ENCODE peak calls at places on chromosomes 4 and X, in eight cellular contexts. One of them, this sample, is unnamed.

GRCh38 chr4:955931-956381 is 17.4 kb downstream of the DGKQ start:
- DNase-seq in HCT116: no peak
- DNase-seq in MM.1S: no peak
- DNase-seq in fibroblast of villous mesenchyme: no peak
- DNase-seq in astrocyte of the spinal cord: no peak
- DNase-seq in neural crest cell: no peak
- DNase-seq in fibroblast of lung: no peak
- DNase-seq in colonic mucosa: no peak
- DNase-seq in this sample: no peak

GRCh38 chr4:77821775-77822174 is 2.6 kb upstream of the CNOT6L start:
- DNase-seq in HCT116: no peak
- DNase-seq in MM.1S: peak
- DNase-seq in fibroblast of villous mesenchyme: no peak
- DNase-seq in astrocyte of the spinal cord: no peak
- DNase-seq in neural crest cell: no peak
- DNase-seq in fibroblast of lung: no peak
- DNase-seq in colonic mucosa: no peak
- DNase-seq in this sample: no peak

GRCh38 chr4:52861879-52862604 is at the start of gene RASL11B:
- DNase-seq in HCT116: peak
- DNase-seq in MM.1S: peak
- DNase-seq in fibroblast of villous mesenchyme: peak
- DNase-seq in astrocyte of the spinal cord: peak
- DNase-seq in neural crest cell: peak
- DNase-seq in fibroblast of lung: peak
- DNase-seq in colonic mucosa: peak
- DNase-seq in this sample: no peak

GRCh38 chr4:169571435-169571834 is 40.9 kb downstream of the NEK1 start:
- DNase-seq in HCT116: no peak
- DNase-seq in MM.1S: no peak
- DNase-seq in fibroblast of villous mesenchyme: no peak
- DNase-seq in astrocyte of the spinal cord: no peak
- DNase-seq in neural crest cell: no peak
- DNase-seq in fibroblast of lung: no peak
- DNase-seq in colonic mucosa: no peak
- DNase-seq in this sample: no peak

GRCh38 chrX:139200793-139201192 is 329.7 kb upstream of the F9 start:
- DNase-seq in HCT116: no peak
- DNase-seq in MM.1S: no peak
- DNase-seq in fibroblast of villous mesenchyme: peak
- DNase-seq in astrocyte of the spinal cord: peak
- DNase-seq in neural crest cell: no peak
- DNase-seq in fibroblast of lung: peak
- DNase-seq in colonic mucosa: no peak
- DNase-seq in this sample: no peak

GRCh38 chr4:6963139-6963611 is 53.5 kb downstream of the TBC1D14 start:
- DNase-seq in HCT116: no peak
- DNase-seq in MM.1S: no peak
- DNase-seq in fibroblast of villous mesenchyme: peak
- DNase-seq in astrocyte of the spinal cord: no peak
- DNase-seq in neural crest cell: no peak
- DNase-seq in fibroblast of lung: peak
- DNase-seq in colonic mucosa: no peak
- DNase-seq in this sample: no peak

GRCh38 chrX:2425281-2426071 is 75.3 kb downstream of the DHRSX start:
- DNase-seq in HCT116: no peak
- DNase-seq in MM.1S: no peak
- DNase-seq in fibroblast of villous mesenchyme: no peak
- DNase-seq in astrocyte of the spinal cord: no peak
- DNase-seq in neural crest cell: no peak
- DNase-seq in fibroblast of lung: no peak
- DNase-seq in colonic mucosa: no peak
- DNase-seq in this sample: no peak

GRCh38 chr4:127586922-127587571 is 45.7 kb upstream of the INTU start:
- DNase-seq in HCT116: peak
- DNase-seq in MM.1S: peak
- DNase-seq in fibroblast of villous mesenchyme: peak
- DNase-seq in astrocyte of the spinal cord: peak
- DNase-seq in neural crest cell: no peak
- DNase-seq in fibroblast of lung: peak
- DNase-seq in colonic mucosa: no peak
- DNase-seq in this sample: no peak

GRCh38 chr4:127609484-127609883 is 23.3 kb upstream of the INTU start:
- DNase-seq in HCT116: no peak
- DNase-seq in MM.1S: no peak
- DNase-seq in fibroblast of villous mesenchyme: no peak
- DNase-seq in astrocyte of the spinal cord: no peak
- DNase-seq in neural crest cell: no peak
- DNase-seq in fibroblast of lung: no peak
- DNase-seq in colonic mucosa: no peak
- DNase-seq in this sample: no peak

GRCh38 chr4:8860892-8861575 is 10.6 kb downstream of the HMX1 start:
- DNase-seq in HCT116: no peak
- DNase-seq in MM.1S: no peak
- DNase-seq in fibroblast of villous mesenchyme: no peak
- DNase-seq in astrocyte of the spinal cord: no peak
- DNase-seq in neural crest cell: no peak
- DNase-seq in fibroblast of lung: no peak
- DNase-seq in colonic mucosa: no peak
- DNase-seq in this sample: no peak

GRCh38 chr4:1194028-1194900 is 21.9 kb upstream of the SPON2 start:
- DNase-seq in HCT116: no peak
- DNase-seq in MM.1S: no peak
- DNase-seq in fibroblast of villous mesenchyme: peak
- DNase-seq in astrocyte of the spinal cord: peak
- DNase-seq in neural crest cell: no peak
- DNase-seq in fibroblast of lung: peak
- DNase-seq in colonic mucosa: peak
- DNase-seq in this sample: no peak

GRCh38 chrX:92247076-92247475 is 467.9 kb downstream of the PCDH11X start:
- DNase-seq in HCT116: no peak
- DNase-seq in MM.1S: no peak
- DNase-seq in fibroblast of villous mesenchyme: no peak
- DNase-seq in astrocyte of the spinal cord: peak
- DNase-seq in neural crest cell: no peak
- DNase-seq in fibroblast of lung: peak
- DNase-seq in colonic mucosa: no peak
- DNase-seq in this sample: no peak

GRCh38 chr4:144967161-144967560 is 130.8 kb downstream of the ANAPC10 start:
- DNase-seq in HCT116: no peak
- DNase-seq in MM.1S: peak
- DNase-seq in fibroblast of villous mesenchyme: no peak
- DNase-seq in astrocyte of the spinal cord: no peak
- DNase-seq in neural crest cell: no peak
- DNase-seq in fibroblast of lung: no peak
- DNase-seq in colonic mucosa: no peak
- DNase-seq in this sample: peak

GRCh38 chr4:122889726-122890125 is 32.7 kb downstream of the NUDT6 start:
- DNase-seq in HCT116: no peak
- DNase-seq in MM.1S: no peak
- DNase-seq in fibroblast of villous mesenchyme: no peak
- DNase-seq in astrocyte of the spinal cord: no peak
- DNase-seq in neural crest cell: no peak
- DNase-seq in fibroblast of lung: no peak
- DNase-seq in colonic mucosa: no peak
- DNase-seq in this sample: no peak

GRCh38 chr4:32841217-32841616 is 2121.0 kb downstream of the PCDH7 start:
- DNase-seq in HCT116: no peak
- DNase-seq in MM.1S: no peak
- DNase-seq in fibroblast of villous mesenchyme: no peak
- DNase-seq in astrocyte of the spinal cord: no peak
- DNase-seq in neural crest cell: no peak
- DNase-seq in fibroblast of lung: no peak
- DNase-seq in colonic mucosa: no peak
- DNase-seq in this sample: no peak

GRCh38 chrX:41429592-41429991 is 17.6 kb upstream of the NYX start:
- DNase-seq in HCT116: no peak
- DNase-seq in MM.1S: no peak
- DNase-seq in fibroblast of villous mesenchyme: peak
- DNase-seq in astrocyte of the spinal cord: no peak
- DNase-seq in neural crest cell: no peak
- DNase-seq in fibroblast of lung: no peak
- DNase-seq in colonic mucosa: no peak
- DNase-seq in this sample: no peak

GRCh38 chr4:182881928-182882327 is 35.3 kb downstream of the DCTD start:
- DNase-seq in HCT116: no peak
- DNase-seq in MM.1S: no peak
- DNase-seq in fibroblast of villous mesenchyme: no peak
- DNase-seq in astrocyte of the spinal cord: peak
- DNase-seq in neural crest cell: no peak
- DNase-seq in fibroblast of lung: no peak
- DNase-seq in colonic mucosa: no peak
- DNase-seq in this sample: no peak

GRCh38 chrX:71859637-71860036 is 51.0 kb upstream of the NHSL2 start:
- DNase-seq in HCT116: peak
- DNase-seq in MM.1S: peak
- DNase-seq in fibroblast of villous mesenchyme: peak
- DNase-seq in astrocyte of the spinal cord: peak
- DNase-seq in neural crest cell: peak
- DNase-seq in fibroblast of lung: peak
- DNase-seq in colonic mucosa: no peak
- DNase-seq in this sample: no peak

GRCh38 chrX:318739-319578 is at the start of gene GTPBP6:
- DNase-seq in HCT116: peak
- DNase-seq in MM.1S: peak
- DNase-seq in fibroblast of villous mesenchyme: peak
- DNase-seq in astrocyte of the spinal cord: peak
- DNase-seq in neural crest cell: peak
- DNase-seq in fibroblast of lung: peak
- DNase-seq in colonic mucosa: peak
- DNase-seq in this sample: peak
- TF ChIP-seq CTCF in HCT116: no peak
- TF ChIP-seq CTCF in MM.1S: no peak
- TF ChIP-seq CTCF in fibroblast of villous mesenchyme: no peak
- TF ChIP-seq CTCF in astrocyte of the spinal cord: peak
- TF ChIP-seq CTCF in neural crest cell: no peak
- TF ChIP-seq CTCF in fibroblast of lung: peak
- TF ChIP-seq CTCF in colonic mucosa: no peak
- TF ChIP-seq CTCF in this sample: peak

GRCh38 chrX:19334945-19335626 is 8.6 kb upstream of the PDHA1 start:
- DNase-seq in HCT116: peak
- DNase-seq in MM.1S: peak
- DNase-seq in fibroblast of villous mesenchyme: peak
- DNase-seq in astrocyte of the spinal cord: peak
- DNase-seq in neural crest cell: no peak
- DNase-seq in fibroblast of lung: peak
- DNase-seq in colonic mucosa: no peak
- DNase-seq in this sample: no peak
- TF ChIP-seq CTCF in HCT116: peak
- TF ChIP-seq CTCF in MM.1S: peak
- TF ChIP-seq CTCF in fibroblast of villous mesenchyme: peak
- TF ChIP-seq CTCF in astrocyte of the spinal cord: peak
- TF ChIP-seq CTCF in neural crest cell: peak
- TF ChIP-seq CTCF in fibroblast of lung: peak
- TF ChIP-seq CTCF in colonic mucosa: peak
- TF ChIP-seq CTCF in this sample: peak

GRCh38 chr4:180550106-180550505 is 1693.1 kb upstream of the TENM3 start:
- DNase-seq in HCT116: peak
- DNase-seq in MM.1S: no peak
- DNase-seq in fibroblast of villous mesenchyme: no peak
- DNase-seq in astrocyte of the spinal cord: no peak
- DNase-seq in neural crest cell: no peak
- DNase-seq in fibroblast of lung: no peak
- DNase-seq in colonic mucosa: no peak
- DNase-seq in this sample: no peak
- TF ChIP-seq CTCF in HCT116: no peak
- TF ChIP-seq CTCF in MM.1S: peak
- TF ChIP-seq CTCF in fibroblast of villous mesenchyme: no peak
- TF ChIP-seq CTCF in astrocyte of the spinal cord: no peak
- TF ChIP-seq CTCF in neural crest cell: no peak
- TF ChIP-seq CTCF in fibroblast of lung: no peak
- TF ChIP-seq CTCF in colonic mucosa: no peak
- TF ChIP-seq CTCF in this sample: no peak

DNA sequence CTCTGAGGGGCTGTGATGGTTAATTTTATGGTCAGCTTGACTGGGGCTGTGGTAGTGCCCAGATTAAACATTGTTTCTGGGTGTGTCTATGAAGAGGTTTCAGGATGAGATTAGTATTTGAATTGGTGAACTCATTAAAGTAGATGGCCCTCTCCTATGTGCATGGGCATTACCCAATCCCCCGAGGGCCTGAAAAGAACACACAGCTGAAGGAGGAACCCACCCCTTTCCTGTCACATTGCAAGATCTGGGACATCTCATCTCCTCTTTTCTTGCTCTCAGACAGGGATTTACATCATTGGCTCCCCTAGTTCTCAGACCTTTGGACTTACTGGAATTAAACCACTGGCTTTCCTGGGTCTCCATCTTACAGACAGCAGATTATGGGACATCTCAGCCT is 29.4 kb upstream of the NDP start:
- DNase-seq in HCT116: no peak
- DNase-seq in MM.1S: no peak
- DNase-seq in fibroblast of villous mesenchyme: no peak
- DNase-seq in astrocyte of the spinal cord: no peak
- DNase-seq in neural crest cell: no peak
- DNase-seq in fibroblast of lung: no peak
- DNase-seq in colonic mucosa: no peak
- DNase-seq in this sample: no peak
- TF ChIP-seq CTCF in HCT116: no peak
- TF ChIP-seq CTCF in MM.1S: no peak
- TF ChIP-seq CTCF in fibroblast of villous mesenchyme: no peak
- TF ChIP-seq CTCF in astrocyte of the spinal cord: no peak
- TF ChIP-seq CTCF in neural crest cell: no peak
- TF ChIP-seq CTCF in fibroblast of lung: no peak
- TF ChIP-seq CTCF in colonic mucosa: no peak
- TF ChIP-seq CTCF in this sample: no peak

This sample was measured in kidney epithelial cell.